ENCODE peak calls at places on chromosomes 7 and 10, in nine cellular contexts. H, I, J, A, Q, P, V, U and N are unnamed samples.

GRCh38 chr10:88347597-88348304 is 235.4 kb downstream of the RNLS start:
- DNase-seq in H (no peak), I (no peak), J (no peak), A (no peak), Q (no peak), P (no peak), V (no peak), U (no peak), N (no peak)

GRCh38 chr10:43282881-43283280 is 16.0 kb upstream of the RASGEF1A start:
- DNase-seq in H (no peak), I (no peak), J (no peak), A (no peak), Q (peak), P (no peak), V (no peak), U (no peak), N (no peak)

GRCh38 chr10:102835007-102835482 is 2.2 kb downstream of the CYP17A1 start:
- DNase-seq in H (peak), I (peak), J (peak), A (peak), Q (peak), P (peak), V (no peak), U (peak), N (peak)

GRCh38 chr7:132218876-132219275 is 357.4 kb downstream of the PLXNA4 start:
- DNase-seq in H (no peak), I (no peak), J (no peak), A (no peak), Q (no peak), P (no peak), V (no peak), U (no peak), N (no peak)

GRCh38 chr10:71337219-71337625 is 18.2 kb downstream of the SLC29A3 start:
- DNase-seq in H (peak), I (no peak), J (no peak), A (no peak), Q (peak), P (no peak), V (no peak), U (no peak), N (no peak)

GRCh38 chr10:89853796-89854195 is 152.4 kb downstream of the KIF20B start:
- DNase-seq in H (no peak), I (no peak), J (no peak), A (no peak), Q (peak), P (no peak), V (no peak), U (no peak), N (no peak)

GRCh38 chr10:112374724-112375541 is 1.0 kb downstream of the ACSL5 start:
- DNase-seq in H (no peak), I (no peak), J (no peak), A (no peak), Q (no peak), P (no peak), V (no peak), U (peak), N (no peak)

GRCh38 chr7:128178611-128179010 is 62.5 kb upstream of the LEP start:
- DNase-seq in H (no peak), I (no peak), J (no peak), A (no peak), Q (no peak), P (no peak), V (no peak), U (no peak), N (no peak)

GRCh38 chr10:10333622-10334021 is 684.0 kb upstream of the CELF2 start:
- DNase-seq in H (no peak), I (no peak), J (no peak), A (no peak), Q (no peak), P (no peak), V (no peak), U (no peak), N (no peak)

GRCh38 chr7:155660059-155660757 is 15.7 kb downstream of the RBM33 start:
- DNase-seq in H (no peak), I (no peak), J (peak), A (no peak), Q (no peak), P (no peak), V (no peak), U (no peak), N (no peak)

GRCh38 chr10:90197766-90198165 is 496.4 kb downstream of the KIF20B start:
- DNase-seq in H (no peak), I (no peak), J (peak), A (no peak), Q (no peak), P (no peak), V (peak), U (no peak), N (no peak)

GRCh38 chr7:122303522-122303970 is 1.0 kb downstream of the FEZF1 start:
- DNase-seq in H (no peak), I (no peak), J (no peak), A (no peak), Q (no peak), P (no peak), V (no peak), U (no peak), N (no peak)

GRCh38 chr10:112159469-112159868 is 24.1 kb downstream of the GPAM start:
- DNase-seq in H (no peak), I (no peak), J (no peak), A (no peak), Q (no peak), P (no peak), V (no peak), U (no peak), N (no peak)

GRCh38 chr7:1156782-1157535 is 3.0 kb downstream of the ZFAND2A start:
- DNase-seq in H (no peak), I (no peak), J (no peak), A (no peak), Q (no peak), P (no peak), V (no peak), U (no peak), N (no peak)

GRCh38 chr7:96120856-96121255 is 201.0 kb downstream of the SLC25A13 start:
- DNase-seq in H (no peak), I (no peak), J (peak), A (no peak), Q (no peak), P (no peak), V (no peak), U (no peak), N (no peak)

GRCh38 chr7:141587304-141587703 is 36.1 kb downstream of the AGK start:
- DNase-seq in H (peak), I (no peak), J (no peak), A (no peak), Q (no peak), P (no peak), V (no peak), U (no peak), N (no peak)

GRCh38 chr10:74460812-74461211 is 309.8 kb downstream of the ADK start:
- DNase-seq in H (no peak), I (no peak), J (peak), A (no peak), Q (no peak), P (no peak), V (no peak), U (no peak), N (no peak)

GRCh38 chr7:74068378-74069085 is 15.1 kb upstream of the LIMK1 start:
- DNase-seq in H (no peak), I (no peak), J (no peak), A (no peak), Q (no peak), P (no peak), V (no peak), U (no peak), N (no peak)

GRCh38 chr7:82444220-82445049 is 858 bp upstream of the CACNA2D1 start:
- DNase-seq in H (no peak), I (no peak), J (peak), A (no peak), Q (peak), P (no peak), V (no peak), U (no peak), N (peak)

GRCh38 chr10:129657297-129657974 is 190.4 kb downstream of the MGMT start:
- DNase-seq in H (no peak), I (no peak), J (no peak), A (no peak), Q (no peak), P (no peak), V (no peak), U (no peak), N (no peak)

GRCh38 chr7:30682131-30683083 is at the start of gene CRHR2:
- DNase-seq in H (no peak), I (peak), J (no peak), A (peak), Q (peak), P (peak), V (no peak), U (peak), N (no peak)

GRCh38 chr7:112481833-112482669 is 1.3 kb downstream of the LSMEM1 start:
- DNase-seq in H (peak), I (no peak), J (peak), A (peak), Q (no peak), P (peak), V (peak), U (no peak), N (no peak)

GRCh38 chr7:76231071-76231470 is 29.4 kb downstream of the SRRM3 start:
- DNase-seq in H (no peak), I (no peak), J (no peak), A (no peak), Q (peak), P (no peak), V (no peak), U (no peak), N (no peak)

GRCh38 chr7:5077740-5078139 is 32.1 kb downstream of the RBAK start:
- DNase-seq in H (no peak), I (no peak), J (no peak), A (no peak), Q (no peak), P (no peak), V (no peak), U (no peak), N (no peak)

GRCh38 chr7:44347546-44348114 is 22.2 kb upstream of the CAMK2B start:
- DNase-seq in H (no peak), I (no peak), J (no peak), A (peak), Q (no peak), P (peak), V (no peak), U (no peak), N (no peak)

GRCh38 chr10:34711500-34711899 is 103.6 kb downstream of the PARD3 start:
- DNase-seq in H (no peak), I (no peak), J (peak), A (no peak), Q (no peak), P (no peak), V (no peak), U (no peak), N (no peak)

GRCh38 chr7:179948-180694 is 12.2 kb upstream of the FAM20C start:
- DNase-seq in H (no peak), I (no peak), J (no peak), A (no peak), Q (no peak), P (no peak), V (no peak), U (no peak), N (no peak)

GRCh38 chr10:47164800-47165128 is 135.2 kb upstream of the GDF10 start:
- DNase-seq in H (peak), I (no peak), J (no peak), A (no peak), Q (no peak), P (no peak), V (no peak), U (no peak), N (no peak)

GRCh38 chr10:47165168-47165710 is 134.8 kb upstream of the GDF10 start:
- DNase-seq in H (no peak), I (no peak), J (no peak), A (no peak), Q (no peak), P (no peak), V (no peak), U (no peak), N (no peak)

GRCh38 chr10:47164126-47164799 is 135.7 kb upstream of the GDF10 start:
- DNase-seq in H (peak), I (no peak), J (peak), A (no peak), Q (no peak), P (no peak), V (peak), U (no peak), N (no peak)

GRCh38 chr10:47166405-47166777 is 133.6 kb upstream of the GDF10 start:
- DNase-seq in H (peak), I (no peak), J (no peak), A (no peak), Q (no peak), P (no peak), V (no peak), U (no peak), N (no peak)

DNA sequence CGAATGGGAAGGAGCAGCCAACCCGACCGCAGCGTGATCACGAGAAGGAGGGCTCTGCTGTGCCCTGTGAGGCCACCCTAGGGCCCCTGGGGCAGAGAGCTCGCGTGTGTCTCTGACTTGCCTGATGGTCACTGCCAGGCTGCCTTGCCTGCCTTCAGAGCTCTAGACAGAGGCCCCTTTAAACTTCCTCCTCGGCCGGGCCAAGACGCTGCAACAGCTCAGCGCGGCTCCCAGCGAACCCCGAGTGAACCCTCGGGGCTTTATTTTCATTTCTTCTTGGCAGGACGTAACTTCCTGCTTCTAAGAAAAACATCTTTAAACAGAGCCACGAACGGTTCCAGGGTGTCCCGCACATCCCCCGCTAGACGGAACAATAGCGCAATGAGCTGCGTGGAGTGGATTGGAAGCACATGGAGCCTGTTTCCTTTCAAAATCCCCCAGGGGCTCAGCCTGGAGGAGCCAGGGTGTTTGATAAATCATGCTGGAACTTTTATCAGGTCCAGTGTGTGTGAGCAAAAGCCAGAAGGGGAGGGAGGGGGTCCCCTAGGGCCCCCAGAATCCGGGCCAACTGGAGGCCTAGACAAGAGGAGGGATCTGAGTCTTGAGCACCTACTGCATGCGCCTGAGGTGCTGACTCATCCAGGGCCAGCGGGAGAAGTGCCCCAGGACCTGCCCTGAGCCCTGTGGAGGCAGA is 134.1 kb upstream of the GDF10 start:
- DNase-seq in H (peak), I (peak), J (peak), A (peak), Q (no peak), P (peak), V (peak), U (peak), N (no peak)
- H3K4me3 ChIP-seq in H (no peak), I (peak), J (peak), A (peak), Q (no peak), P (peak), V (peak), U (peak), N (no peak)

DNA sequence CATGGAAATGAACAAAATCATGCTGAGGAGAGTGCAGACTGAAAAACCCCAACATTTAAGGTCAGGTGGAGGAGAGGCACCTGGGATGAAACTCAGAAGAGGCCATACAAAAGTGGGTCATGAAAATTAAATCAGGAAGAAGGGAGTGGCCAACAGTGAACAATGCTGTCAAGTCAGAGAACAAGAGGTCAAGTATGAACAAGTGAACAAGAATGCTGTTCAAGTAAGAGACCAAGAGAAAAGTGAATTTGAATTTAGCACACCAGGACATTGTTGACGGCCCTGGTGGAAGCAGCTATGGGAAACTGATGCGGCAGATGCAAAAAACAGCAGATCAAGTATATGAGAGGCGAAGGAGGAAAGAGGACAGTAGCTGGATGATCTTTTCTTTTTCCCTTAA is 7.9 kb downstream of the CEP41 start:
- DNase-seq in H (no peak), I (no peak), J (peak), A (no peak), Q (no peak), P (no peak), V (peak), U (no peak), N (no peak)
- H3K4me3 ChIP-seq in H (no peak), I (no peak), J (no peak), A (no peak), Q (no peak), P (no peak), V (no peak), U (no peak), N (no peak)

GRCh38 chr10:48589266-48589665 is 15.6 kb downstream of the ARHGAP22 start:
- DNase-seq in H (no peak), I (no peak), J (peak), A (no peak), Q (no peak), P (no peak), V (peak), U (no peak), N (no peak)
- H3K4me3 ChIP-seq in H (no peak), I (no peak), J (no peak), A (no peak), Q (no peak), P (no peak), V (no peak), U (no peak), N (no peak)

GRCh38 chr7:11831727-11832495 is at the start of gene THSD7A:
- DNase-seq in H (peak), I (no peak), J (peak), A (peak), Q (peak), P (peak), V (no peak), U (peak), N (peak)
- H3K4me3 ChIP-seq in H (peak), I (no peak), J (peak), A (peak), Q (peak), P (peak), V (peak), U (no peak), N (peak)

DNA sequence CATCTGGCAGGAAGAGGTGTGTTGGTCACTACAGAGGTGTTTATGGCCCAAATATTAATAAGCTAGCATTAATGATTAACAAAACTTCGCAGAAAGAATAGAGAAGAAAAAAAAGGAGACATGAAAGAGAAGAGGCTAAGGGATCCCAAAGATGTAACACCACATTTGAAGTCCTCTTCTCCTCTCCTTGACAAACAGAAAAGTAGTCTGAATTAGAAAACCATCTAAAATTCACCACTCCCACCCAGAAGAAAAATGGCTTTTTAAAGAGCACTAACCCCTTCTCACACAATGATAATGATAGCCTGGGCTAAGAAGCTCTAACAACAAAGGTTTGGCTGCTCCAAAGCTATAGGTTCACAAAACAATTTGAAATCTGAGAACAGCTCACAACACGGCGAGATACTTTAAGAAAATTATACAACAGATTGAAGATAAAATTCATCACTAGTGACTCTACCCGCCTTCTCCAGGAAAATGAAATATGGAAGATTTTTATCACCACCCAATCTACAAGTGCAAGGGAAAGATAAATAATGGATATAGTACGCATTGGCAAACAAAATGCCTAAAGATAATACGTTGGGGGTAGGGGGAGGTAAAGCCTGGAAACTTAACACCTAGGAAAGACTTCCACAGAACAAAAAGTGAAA is 7.4 kb downstream of the ITGB1 start:
- DNase-seq in H (no peak), I (no peak), J (no peak), A (no peak), Q (no peak), P (no peak), V (no peak), U (no peak), N (no peak)
- H3K4me3 ChIP-seq in H (no peak), I (no peak), J (peak), A (no peak), Q (no peak), P (no peak), V (no peak), U (no peak), N (no peak)

GRCh38 chr10:104642001-104642270 is 846 bp downstream of the SORCS3 start:
- DNase-seq in H (no peak), I (no peak), J (no peak), A (no peak), Q (no peak), P (no peak), V (no peak), U (no peak), N (no peak)

GRCh38 chr10:104640339-104641149 is 546 bp upstream of the SORCS3 start:
- DNase-seq in H (no peak), I (no peak), J (no peak), A (no peak), Q (peak), P (no peak), V (no peak), U (no peak), N (no peak)

GRCh38 chr10:104643023-104643663 is 2.1 kb downstream of the SORCS3 start:
- DNase-seq in H (no peak), I (no peak), J (no peak), A (no peak), Q (no peak), P (no peak), V (no peak), U (no peak), N (no peak)

GRCh38 chr10:104641150-104642000 is at the start of gene SORCS3:
- DNase-seq in H (no peak), I (no peak), J (no peak), A (no peak), Q (peak), P (no peak), V (no peak), U (no peak), N (no peak)

GRCh38 chr10:104642311-104643022 is 1.4 kb downstream of the SORCS3 start:
- DNase-seq in H (no peak), I (no peak), J (no peak), A (peak), Q (peak), P (no peak), V (no peak), U (no peak), N (no peak)
- H3K4me3 ChIP-seq in H (peak), I (no peak), J (no peak), A (peak), Q (peak), P (peak), V (peak), U (no peak), N (no peak)

GRCh38 chr7:157432957-157433576 is 96.3 kb downstream of the DNAJB6 start:
- DNase-seq in H (no peak), I (peak), J (peak), A (peak), Q (peak), P (no peak), V (no peak), U (peak), N (no peak)

GRCh38 chr7:157433628-157434027 is 96.8 kb downstream of the DNAJB6 start:
- DNase-seq in H (no peak), I (no peak), J (no peak), A (no peak), Q (no peak), P (no peak), V (no peak), U (no peak), N (no peak)

GRCh38 chr7:157431173-157431950 is 94.6 kb downstream of the DNAJB6 start:
- DNase-seq in H (no peak), I (no peak), J (no peak), A (peak), Q (no peak), P (no peak), V (no peak), U (no peak), N (no peak)

GRCh38 chr7:157431951-157432540 is 95.2 kb downstream of the DNAJB6 start:
- DNase-seq in H (no peak), I (no peak), J (no peak), A (peak), Q (no peak), P (no peak), V (no peak), U (no peak), N (peak)

GRCh38 chr7:157432541-157432956 is 95.7 kb downstream of the DNAJB6 start:
- DNase-seq in H (no peak), I (no peak), J (peak), A (peak), Q (peak), P (no peak), V (peak), U (no peak), N (no peak)
- H3K4me3 ChIP-seq in H (no peak), I (peak), J (peak), A (peak), Q (peak), P (peak), V (peak), U (no peak), N (no peak)

GRCh38 chr7:2979276-2979675 is 64.4 kb downstream of the CARD11 start:
- DNase-seq in H (no peak), I (no peak), J (no peak), A (no peak), Q (no peak), P (no peak), V (no peak), U (peak), N (no peak)
- H3K4me3 ChIP-seq in H (no peak), I (peak), J (no peak), A (no peak), Q (no peak), P (no peak), V (no peak), U (peak), N (no peak)